ENCODE peak calls at places on chromosomes 5 and 9, in five cellular contexts. Z is neuronal stem cell, O is mesenchymal stem cell, I is H9, P is PC-3. H is an unnamed sample. For H3K4me1, the result is how much of the 10 kb centered on the place peaks cover.

GRCh38 chr5:177302354-177303110 is 987 bp downstream of the RAB24 start:
- DNase-seq in Z (no peak), O (peak), I (peak), P (peak), H (no peak)

GRCh38 chr9:122392714-122393113 is 21.9 kb downstream of the PTGS1 start:
- DNase-seq in Z (no peak), O (no peak), I (no peak), P (no peak), H (no peak)

GRCh38 chr9:33719581-33720374 is 75.6 kb upstream of the PRSS3 start:
- DNase-seq in Z (peak), O (peak), I (peak), P (peak), H (no peak)

GRCh38 chr5:111383288-111383970 is 128.9 kb downstream of the STARD4 start:
- DNase-seq in Z (no peak), O (peak), I (no peak), P (no peak), H (peak)

GRCh38 chr5:93782978-93783377 is 41.6 kb upstream of the POU5F2 start:
- DNase-seq in Z (no peak), O (no peak), I (no peak), P (peak), H (peak)

GRCh38 chr5:57817001-57817453 is 334.4 kb upstream of the ACTBL2 start:
- DNase-seq in Z (no peak), O (no peak), I (no peak), P (peak), H (peak)

GRCh38 chr9:76717176-76717575 is 47.1 kb upstream of the PCA3 start:
- DNase-seq in Z (no peak), O (no peak), I (no peak), P (no peak), H (no peak)

GRCh38 chr5:65326912-65327311 is 154.8 kb downstream of the ADAMTS6 start:
- DNase-seq in Z (no peak), O (peak), I (no peak), P (peak), H (peak)

GRCh38 chr5:107389130-107389553 is 281.6 kb downstream of the EFNA5 start:
- DNase-seq in Z (no peak), O (peak), I (no peak), P (peak), H (peak)

GRCh38 chr5:54725391-54726280 is 208.1 kb downstream of the SNX18 start:
- DNase-seq in Z (no peak), O (peak), I (no peak), P (peak), H (peak)

GRCh38 chr5:38323645-38324295 is 65.4 kb downstream of the EGFLAM start:
- DNase-seq in Z (no peak), O (peak), I (no peak), P (no peak), H (peak)

GRCh38 chr9:14497476-14497875 is 183.5 kb upstream of the NFIB start:
- DNase-seq in Z (no peak), O (no peak), I (no peak), P (no peak), H (no peak)

GRCh38 chr9:119963258-119963797 is 594.1 kb upstream of the BRINP1 start:
- DNase-seq in Z (peak), O (peak), I (peak), P (no peak), H (peak)

GRCh38 chr5:92574023-92574422 is 1007.0 kb downstream of the NR2F1-AS1 start:
- DNase-seq in Z (no peak), O (no peak), I (no peak), P (no peak), H (no peak)

GRCh38 chr9:107190031-107190935 is 92.8 kb upstream of the RAD23B start:
- DNase-seq in Z (no peak), O (peak), I (no peak), P (peak), H (peak)

GRCh38 chr9:85521331-85522197 is 220.2 kb downstream of the AGTPBP1 start:
- DNase-seq in Z (no peak), O (no peak), I (no peak), P (no peak), H (no peak)

GRCh38 chr9:124482431-124483031 is 24.7 kb downstream of the NR5A1 start:
- DNase-seq in Z (no peak), O (no peak), I (peak), P (no peak), H (no peak)

GRCh38 chr5:178548751-178549150 is 41.4 kb downstream of the COL23A1 start:
- DNase-seq in Z (no peak), O (no peak), I (no peak), P (peak), H (no peak)

GRCh38 chr5:151739939-151740335 is 18.5 kb downstream of the ATOX1 start:
- DNase-seq in Z (no peak), O (peak), I (no peak), P (peak), H (peak)

GRCh38 chr5:115179068-115179958 is 9.6 kb upstream of the TRIM36 start:
- DNase-seq in Z (peak), O (peak), I (peak), P (no peak), H (no peak)

GRCh38 chr9:132006657-132007370 is 72.9 kb downstream of the MED27 start:
- DNase-seq in Z (no peak), O (peak), I (no peak), P (no peak), H (peak)

GRCh38 chr5:63931841-63932240 is 30.4 kb downstream of the HTR1A start:
- DNase-seq in Z (no peak), O (no peak), I (no peak), P (no peak), H (no peak)

GRCh38 chr5:135242021-135242480 is 157.0 kb downstream of the MACROH2A1 start:
- DNase-seq in Z (no peak), O (peak), I (peak), P (peak), H (peak)

GRCh38 chr9:121564861-121565260 is 65.2 kb upstream of the GGTA1 start:
- DNase-seq in Z (no peak), O (no peak), I (no peak), P (peak), H (no peak)

GRCh38 chr5:38154615-38155204 is 103.6 kb upstream of the EGFLAM start:
- DNase-seq in Z (no peak), O (no peak), I (no peak), P (no peak), H (no peak)

GRCh38 chr5:107092695-107093094 is 578.0 kb downstream of the EFNA5 start:
- DNase-seq in Z (no peak), O (no peak), I (no peak), P (peak), H (no peak)

GRCh38 chr5:9437741-9438240 is 108.1 kb downstream of the SEMA5A start:
- DNase-seq in Z (no peak), O (peak), I (no peak), P (peak), H (peak)

GRCh38 chr9:124764774-124765438 is 6.2 kb downstream of the NR6A1 start:
- DNase-seq in Z (no peak), O (peak), I (no peak), P (peak), H (no peak)

GRCh38 chr9:95565982-95566381 is 49.2 kb upstream of the PTCH1 start:
- DNase-seq in Z (no peak), O (no peak), I (no peak), P (no peak), H (no peak)

GRCh38 chr9:98854206-98854756 is 46.8 kb downstream of the GALNT12 start:
- DNase-seq in Z (no peak), O (no peak), I (no peak), P (no peak), H (peak)

DNA sequence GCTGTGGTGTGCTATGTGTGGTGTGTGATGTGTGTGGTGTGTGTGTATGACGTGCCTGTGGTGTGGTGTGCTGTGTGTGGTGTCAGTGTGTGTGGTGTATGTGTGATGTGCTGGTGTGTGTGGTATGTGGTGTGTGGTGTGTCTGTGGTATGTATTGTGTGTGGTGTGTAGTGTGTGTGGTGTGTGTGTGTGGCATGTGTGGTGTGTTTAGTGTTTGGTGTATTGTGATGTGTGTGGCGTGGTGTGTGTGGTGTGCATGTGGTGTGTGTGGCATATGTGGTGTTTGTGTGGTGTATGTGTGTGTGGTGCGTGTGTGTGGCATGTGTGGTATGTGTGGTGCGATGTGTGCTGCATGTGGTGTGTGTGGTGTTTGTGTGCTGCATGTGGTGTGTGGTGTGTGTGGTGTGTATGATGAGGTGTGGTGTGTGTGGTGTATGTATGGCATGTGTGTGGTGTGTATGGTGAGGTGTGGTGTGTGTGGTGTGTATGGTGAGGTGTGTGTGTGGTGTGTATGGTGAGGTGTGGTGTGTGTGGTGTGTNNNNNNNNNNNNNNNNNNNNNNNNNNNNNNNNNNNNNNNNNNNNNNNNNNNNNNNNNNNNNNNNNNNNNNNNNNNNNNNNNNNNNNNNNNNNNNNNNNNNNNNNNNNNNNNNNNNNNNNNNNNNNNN is 18.3 kb upstream of the RNU6ATAC start:
- DNase-seq in Z (no peak), O (peak), I (no peak), P (no peak), H (peak)
- H3K4me1 ChIP-seq in Z (under half), O (under half), I (under half), P (under half), H (under half)

GRCh38 chr9:136152543-136152866 is 33.8 kb upstream of the TMEM250 start:
- DNase-seq in Z (no peak), O (no peak), I (no peak), P (no peak), H (no peak)

GRCh38 chr9:136153381-136154065 is 34.8 kb upstream of the TMEM250 start:
- DNase-seq in Z (no peak), O (no peak), I (no peak), P (no peak), H (no peak)

GRCh38 chr9:136151214-136151804 is 32.6 kb upstream of the TMEM250 start:
- DNase-seq in Z (no peak), O (no peak), I (peak), P (no peak), H (no peak)

GRCh38 chr9:136152931-136153330 is 34.3 kb upstream of the TMEM250 start:
- DNase-seq in Z (no peak), O (no peak), I (no peak), P (no peak), H (no peak)

DNA sequence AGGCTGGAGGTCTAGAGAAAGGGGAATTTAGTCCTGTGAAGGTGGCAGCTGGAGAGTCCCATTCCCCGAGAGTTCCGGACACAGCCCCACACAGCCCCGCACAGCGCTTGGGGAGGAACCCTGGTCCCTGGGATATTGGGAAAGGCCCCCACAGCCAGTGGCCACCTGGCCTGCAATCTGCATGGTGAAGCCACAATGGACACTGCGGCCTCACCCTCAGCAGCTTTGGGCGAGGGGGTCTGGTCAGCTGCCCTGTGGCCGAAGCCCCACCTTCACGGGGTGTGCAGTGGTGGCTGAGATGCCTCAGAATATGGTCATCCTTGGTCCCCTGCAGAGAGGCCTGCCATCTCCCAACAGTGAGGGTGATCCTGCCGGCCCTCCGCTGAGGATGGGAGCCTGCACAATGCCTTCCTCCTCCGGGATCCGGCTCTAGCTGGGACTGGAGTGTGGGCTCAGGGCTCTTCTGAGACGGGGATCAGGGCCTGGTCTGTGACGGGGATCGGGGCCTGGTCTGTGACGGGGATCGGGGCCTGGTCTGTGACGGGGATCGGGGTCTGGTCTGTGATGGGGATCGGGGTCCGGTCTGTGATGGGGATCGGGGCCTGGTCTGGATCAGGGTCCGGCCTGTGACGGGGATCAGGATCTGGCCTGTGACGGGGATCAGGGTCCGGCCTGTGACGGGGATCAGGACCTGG is 33.3 kb upstream of the TMEM250 start:
- DNase-seq in Z (no peak), O (no peak), I (no peak), P (no peak), H (no peak)
- H3K9ac ChIP-seq in Z (peak), O (no peak), I (no peak), P (no peak), H (no peak)

DNA sequence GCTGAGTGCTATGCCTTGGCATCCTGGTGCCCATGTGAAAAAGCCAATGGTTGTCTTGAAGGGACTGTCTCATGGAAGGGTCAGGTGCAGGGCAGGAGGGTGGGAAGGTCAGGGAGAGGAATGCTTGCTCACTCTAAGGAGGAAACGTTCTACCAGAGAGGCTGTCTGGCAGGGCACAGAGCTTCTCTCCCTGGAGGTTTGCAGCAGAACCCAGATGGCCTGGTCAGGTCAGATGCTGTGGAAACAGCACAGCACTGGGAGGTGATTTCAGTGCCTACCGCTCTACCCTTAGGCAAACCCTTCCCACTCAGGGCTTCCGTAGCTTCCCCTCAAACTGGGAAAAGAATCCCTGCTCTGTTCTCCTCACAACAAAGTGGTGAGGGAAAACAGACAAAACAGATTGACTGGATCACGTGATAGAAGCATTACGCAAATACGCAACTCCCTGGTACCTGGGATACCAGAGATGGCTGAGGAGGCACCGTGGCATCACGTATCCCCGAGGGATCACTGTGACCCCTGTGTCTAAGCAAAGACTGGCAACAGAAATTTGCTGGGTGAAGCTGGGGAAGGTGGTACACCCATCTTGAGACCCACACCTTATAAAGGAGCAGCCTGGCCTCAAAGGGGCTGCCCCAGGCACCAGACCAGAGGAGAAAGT is 3.9 kb upstream of the MGAT1 start:
- DNase-seq in Z (no peak), O (no peak), I (no peak), P (no peak), H (no peak)
- H3K4me1 ChIP-seq in Z (under half), O (under half), I (under half), P (under half), H (under half)

GRCh38 chr5:77791356-77791755 is 15.2 kb upstream of the TBCA start:
- DNase-seq in Z (no peak), O (no peak), I (no peak), P (no peak), H (no peak)
- H3K9ac ChIP-seq in Z (no peak), O (no peak), I (no peak), P (no peak), H (no peak)

GRCh38 chr5:154782326-154782725 is 27.1 kb downstream of the LARP1 start:
- DNase-seq in Z (no peak), O (no peak), I (peak), P (no peak), H (no peak)
- H3K4me1 ChIP-seq in Z (under half), O (under half), I (under half), P (under half), H (under half)

DNA sequence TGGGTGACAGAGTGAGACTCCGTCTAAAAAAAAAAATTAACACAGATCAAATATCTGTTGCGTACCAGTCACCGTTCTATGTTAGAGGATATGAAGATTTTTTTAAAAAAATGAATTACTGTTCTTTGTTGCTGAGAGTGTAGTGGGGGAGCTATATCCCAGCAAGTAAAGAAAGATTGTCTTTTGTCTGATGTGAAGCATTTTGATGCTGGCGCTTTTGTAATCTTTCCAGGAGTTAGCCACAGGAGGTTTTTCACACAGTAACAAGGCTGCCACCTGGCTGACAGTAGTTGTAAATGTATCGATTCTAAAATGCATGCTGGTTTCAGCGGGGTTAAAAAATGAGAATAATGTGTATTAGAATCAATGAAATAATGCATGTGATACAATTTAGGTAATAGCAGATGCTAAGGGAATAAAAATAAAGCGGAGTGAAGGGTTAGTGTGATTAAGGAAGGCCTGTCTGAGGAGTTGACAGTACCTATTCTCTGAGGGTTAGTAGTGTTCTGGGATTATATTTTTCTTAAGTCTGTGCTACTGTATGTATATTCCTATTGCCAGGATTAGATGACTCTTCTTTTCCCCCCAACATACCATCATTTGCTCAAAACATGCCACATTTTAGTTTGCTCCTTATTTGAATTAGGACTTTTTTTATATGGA is 3.4 kb downstream of the LMNB1 start:
- DNase-seq in Z (peak), O (peak), I (peak), P (peak), H (peak)
- H3K9ac ChIP-seq in Z (no peak), O (peak), I (no peak), P (peak), H (peak)

DNA sequence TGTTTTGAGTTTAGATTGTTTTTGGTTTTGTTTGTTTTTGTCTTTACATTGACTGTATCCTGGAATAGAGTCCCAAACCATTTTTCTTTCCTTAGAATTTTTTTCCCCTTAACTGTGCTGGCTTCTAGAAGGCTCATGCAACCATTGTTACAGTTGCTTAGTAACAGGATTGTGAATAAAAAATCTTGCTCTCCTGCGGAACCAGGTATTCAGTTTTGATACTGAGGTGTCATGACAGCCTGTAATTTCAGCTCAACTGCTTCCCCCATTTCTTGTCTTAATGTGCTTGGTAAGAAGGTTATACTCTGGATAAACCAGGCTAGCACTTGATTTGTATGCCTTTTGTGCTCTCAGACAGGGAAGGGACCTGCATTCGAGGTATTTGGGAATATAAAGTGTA is 42.1 kb downstream of the FOCAD start:
- DNase-seq in Z (no peak), O (no peak), I (no peak), P (no peak), H (no peak)
- H3K4me1 ChIP-seq in Z (under half), O (under half), I (under half), P (under half), H (under half)

GRCh38 chr5:53481354-53481886 is 991 bp downstream of the FST start:
- DNase-seq in Z (no peak), O (peak), I (no peak), P (no peak), H (no peak)
- H3K9ac ChIP-seq in Z (peak), O (peak), I (peak), P (peak), H (peak)

GRCh38 chr9:79662553-79662956 is 90.8 kb downstream of the TLE4 start:
- DNase-seq in Z (peak), O (peak), I (no peak), P (no peak), H (no peak)

GRCh38 chr9:79665383-79665782 is 93.6 kb downstream of the TLE4 start:
- DNase-seq in Z (no peak), O (no peak), I (no peak), P (no peak), H (no peak)

GRCh38 chr9:79664375-79664825 is 92.6 kb downstream of the TLE4 start:
- DNase-seq in Z (no peak), O (peak), I (no peak), P (peak), H (no peak)

GRCh38 chr9:79663299-79663698 is 91.5 kb downstream of the TLE4 start:
- DNase-seq in Z (peak), O (no peak), I (no peak), P (no peak), H (no peak)

GRCh38 chr9:79663878-79664277 is 92.1 kb downstream of the TLE4 start:
- DNase-seq in Z (peak), O (peak), I (no peak), P (no peak), H (no peak)
- H3K4me1 ChIP-seq in Z (half or more), O (under half), I (under half), P (under half), H (under half)

GRCh38 chr5:98578438-98578837 is 195.0 kb upstream of the RGMB start:
- DNase-seq in Z (no peak), O (no peak), I (no peak), P (no peak), H (no peak)
- H3K9ac ChIP-seq in Z (no peak), O (no peak), I (no peak), P (no peak), H (no peak)